ENCODE peak calls at places on chromosomes 4 and X, in six cellular contexts. Y is Caco-2, P is GM23248, N is right atrium auricular region, H is heart right ventricle, F is SJSA1. M is an unnamed sample. For H3K27me3 and H3K9me3, the result is how much of the 10 kb centered on the place peaks cover.

GRCh38 chr4:69056921-69057562 is 39.2 kb upstream of the UGT2B7 start:
- DNase-seq in P (no peak), H (no peak), N (no peak), Y (no peak), F (no peak), M (no peak)

GRCh38 chr4:107997001-107997788 is 7.5 kb downstream of the HADH start:
- DNase-seq in F (peak), Y (no peak), H (peak), P (peak), N (no peak), M (peak)

GRCh38 chr4:173357939-173358338 is 12.8 kb upstream of the SAP30 start:
- DNase-seq in F (no peak), H (no peak), N (no peak), P (no peak), Y (no peak), M (no peak)

GRCh38 chr4:15711762-15712161 is 8.9 kb downstream of the BST1 start:
- DNase-seq in F (no peak), H (no peak), Y (no peak), P (no peak), N (no peak), M (no peak)

GRCh38 chrX:139877710-139878414 is 55.0 kb downstream of the ATP11C start:
- DNase-seq in Y (no peak), N (no peak), H (no peak), P (peak), F (peak), M (peak)

GRCh38 chr4:3237711-3238560 is 11.0 kb upstream of the MSANTD1 start:
- DNase-seq in Y (no peak), H (no peak), F (no peak), P (no peak), N (no peak), M (no peak)

GRCh38 chrX:13843150-13843721 is 26.3 kb upstream of the GPM6B start:
- DNase-seq in H (no peak), N (no peak), Y (no peak), P (no peak), F (no peak), M (no peak)

GRCh38 chr4:165569031-165569430 is 190.2 kb downstream of the CPE start:
- DNase-seq in Y (no peak), F (no peak), H (no peak), P (no peak), N (no peak), M (no peak)

GRCh38 chrX:131779313-131779712 is 235.4 kb downstream of the OR13H1 start:
- DNase-seq in F (no peak), Y (no peak), N (no peak), P (no peak), H (no peak), M (no peak)

GRCh38 chr4:102543030-102543505 is 41.9 kb downstream of the NFKB1 start:
- DNase-seq in H (no peak), F (no peak), N (no peak), P (no peak), Y (no peak), M (no peak)

GRCh38 chrX:124378643-124379042 is 32.3 kb downstream of the SH2D1A start:
- DNase-seq in P (no peak), H (no peak), Y (no peak), F (no peak), N (no peak), M (no peak)

GRCh38 chr4:136934601-136935000 is 597.7 kb downstream of the PCDH18 start:
- DNase-seq in Y (no peak), H (no peak), N (no peak), F (no peak), P (no peak), M (no peak)

GRCh38 chr4:126603851-126604250 is 1028.9 kb upstream of the INTU start:
- DNase-seq in N (no peak), H (no peak), P (no peak), Y (no peak), F (no peak), M (no peak)

GRCh38 chr4:78553526-78554060 is 2.0 kb downstream of the ANXA3 start:
- DNase-seq in F (no peak), P (no peak), H (peak), Y (no peak), N (no peak), M (no peak)

GRCh38 chr4:174377613-174378012 is 93.9 kb downstream of the CEP44 start:
- DNase-seq in H (no peak), Y (no peak), F (no peak), P (peak), N (no peak), M (no peak)

GRCh38 chrX:17242470-17242869 is 132.5 kb upstream of the NHS start:
- DNase-seq in N (peak), P (peak), H (peak), Y (peak), F (peak), M (no peak)

GRCh38 chrX:132636080-132636479 is 147.2 kb upstream of the MBNL3 start:
- DNase-seq in N (no peak), Y (no peak), P (peak), F (no peak), H (no peak), M (no peak)

GRCh38 chr4:82818974-82819662 is 20.5 kb upstream of the SCD5 start:
- DNase-seq in Y (no peak), P (no peak), N (no peak), F (no peak), H (no peak), M (no peak)

GRCh38 chr4:164442167-164442566 is 311.8 kb upstream of the SMIM31 start:
- DNase-seq in P (no peak), F (peak), N (no peak), H (no peak), Y (no peak), M (no peak)

GRCh38 chrX:69615323-69615722 is 590 bp upstream of the EDA start:
- DNase-seq in F (no peak), N (no peak), H (no peak), P (no peak), Y (no peak), M (no peak)
- H3K4me3 ChIP-seq in F (no peak), N (peak), H (peak), P (peak), Y (no peak), M (no peak)

GRCh38 chrX:150358651-150359050 is 4.5 kb upstream of the MAMLD1 start:
- DNase-seq in N (peak), Y (no peak), P (no peak), F (no peak), H (no peak), M (no peak)
- H3K27me3 ChIP-seq in N (under half), Y (under half), P (under half), F (under half), H (under half), M (under half)

GRCh38 chr4:566508-567295 is 9.4 kb downstream of the TMEM271 start:
- DNase-seq in H (no peak), N (no peak), F (no peak), P (no peak), Y (no peak), M (no peak)

GRCh38 chr4:568351-568652 is 7.8 kb downstream of the TMEM271 start:
- DNase-seq in P (no peak), F (no peak), Y (no peak), H (no peak), N (no peak), M (no peak)

GRCh38 chr4:568962-569361 is 7.1 kb downstream of the TMEM271 start:
- DNase-seq in F (no peak), N (no peak), Y (no peak), H (no peak), P (no peak), M (no peak)

GRCh38 chr4:567457-568350 is 8.4 kb downstream of the TMEM271 start:
- DNase-seq in Y (no peak), P (no peak), N (no peak), H (no peak), F (no peak), M (no peak)

GRCh38 chr4:566035-566434 is 10.1 kb downstream of the TMEM271 start:
- DNase-seq in H (no peak), N (no peak), Y (no peak), P (no peak), F (no peak), M (no peak)
- H3K9me3 ChIP-seq in H (under half), N (under half), Y (under half), P (under half), F (under half), M (under half)

GRCh38 chrX:78923198-78924015 is 21.8 kb upstream of the P2RY10 start:
- DNase-seq in F (no peak), H (no peak), N (no peak), P (no peak), Y (no peak), M (no peak)
- H3K4me3 ChIP-seq in F (no peak), H (no peak), N (no peak), P (no peak), Y (no peak), M (no peak)

DNA sequence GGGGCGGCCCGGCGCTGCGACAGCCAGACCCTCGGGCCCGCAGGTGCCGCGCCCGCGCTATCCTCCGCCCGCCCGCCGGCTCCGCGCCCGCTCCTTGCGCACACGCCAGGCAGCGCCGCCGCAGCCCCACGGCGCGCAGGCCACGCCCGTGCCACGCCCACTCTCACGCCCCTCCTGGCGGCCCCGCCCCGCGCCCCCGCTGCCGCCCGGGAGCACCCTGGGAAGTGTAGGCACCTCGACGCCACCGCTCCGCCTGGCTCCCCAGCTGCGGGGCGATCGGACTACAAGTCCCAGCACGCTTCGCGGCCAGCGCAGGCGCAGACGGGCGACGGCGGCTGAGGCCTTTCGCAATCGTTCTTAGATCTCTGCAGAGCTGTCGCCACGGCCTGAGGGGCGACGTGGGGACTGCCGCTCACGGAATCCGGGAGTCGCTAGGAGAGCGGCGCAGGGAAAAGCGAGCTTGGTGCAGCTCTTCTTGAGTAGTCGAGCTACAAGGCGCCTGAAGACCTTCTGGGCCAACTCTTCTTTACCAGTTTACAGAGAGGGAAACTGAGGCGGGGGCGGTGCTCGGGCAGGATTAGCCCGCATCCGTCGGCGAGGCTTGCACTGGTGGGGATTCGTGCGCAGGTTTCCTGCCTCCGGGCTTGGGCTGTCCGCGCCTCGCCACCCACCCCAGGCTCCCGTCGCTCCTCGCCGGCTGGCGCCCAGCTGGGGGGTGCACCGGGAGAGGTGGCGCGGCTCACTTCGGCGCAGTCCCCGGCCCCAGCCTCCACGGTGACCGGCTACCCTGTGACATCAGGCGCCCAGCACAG is at the start of gene ABLIM2:
- DNase-seq in Y (peak), N (peak), F (peak), H (peak), P (peak), M (peak)
- H3K27me3 ChIP-seq in Y (under half), N (under half), F (under half), H (under half), P (under half), M (under half)

DNA sequence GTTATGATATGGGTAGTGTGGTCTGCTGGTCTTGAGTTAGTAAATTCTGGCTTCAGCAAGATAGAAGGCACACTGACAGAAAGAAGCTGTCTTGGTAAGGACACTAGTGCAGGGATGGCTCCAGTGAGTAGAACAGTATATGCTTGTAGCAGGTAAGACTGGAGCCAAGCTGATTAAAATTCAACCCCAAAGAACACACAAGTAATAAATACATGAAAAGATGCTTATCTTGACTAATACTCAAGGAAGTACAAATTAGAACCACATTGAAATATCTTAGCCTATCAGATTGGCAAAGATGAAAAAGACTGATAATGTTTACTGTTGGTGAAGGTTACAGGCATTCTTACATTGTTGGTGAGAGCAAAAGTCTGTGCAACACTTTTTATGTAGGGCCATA is 2.0 kb upstream of the IL9R start:
- DNase-seq in P (no peak), Y (no peak), H (no peak), N (no peak), F (no peak), M (no peak)
- H3K9me3 ChIP-seq in P (under half), Y (under half), H (under half), N (under half), F (under half), M (under half)

GRCh38 chrX:8364369-8365141 is 100.1 kb upstream of the VCX3B start:
- DNase-seq in N (no peak), F (peak), P (no peak), H (no peak), Y (peak), M (peak)

DNA sequence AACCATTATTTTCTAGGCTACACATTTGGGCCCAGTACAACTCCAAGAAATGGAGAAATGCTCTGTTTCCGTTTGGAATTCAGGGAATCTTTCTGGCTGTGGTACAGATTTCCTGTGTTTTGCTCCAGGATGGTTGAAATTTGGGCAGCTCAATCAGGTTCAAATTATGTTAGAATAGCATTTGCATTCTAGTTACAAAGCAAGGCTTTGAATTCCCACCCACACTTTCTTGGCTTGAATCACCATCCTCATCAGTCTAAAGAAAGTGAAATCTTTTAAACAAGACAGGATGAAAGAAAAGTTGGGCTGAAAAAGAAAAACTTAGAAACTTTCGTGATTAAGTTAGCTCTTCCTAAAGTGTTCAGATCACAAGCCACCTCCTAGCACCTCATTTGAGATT is 98.1 kb upstream of the VCX3B start:
- DNase-seq in F (no peak), N (no peak), Y (no peak), P (no peak), H (no peak), M (no peak)
- H3K4me3 ChIP-seq in F (no peak), N (no peak), Y (no peak), P (no peak), H (no peak), M (no peak)

GRCh38 chr4:41750158-41750623 is 1.7 kb upstream of the PHOX2B start:
- DNase-seq in N (no peak), P (no peak), F (no peak), H (no peak), Y (no peak), M (no peak)
- H3K27me3 ChIP-seq in N (under half), P (half or more), F (under half), H (half or more), Y (under half), M (under half)

GRCh38 chr4:48645225-48645794 is 134.8 kb downstream of the FRYL start:
- DNase-seq in F (no peak), Y (no peak), H (no peak), N (no peak), P (no peak), M (peak)
- H3K9me3 ChIP-seq in F (under half), Y (under half), H (under half), N (under half), P (under half), M (under half)

GRCh38 chr4:110620352-110621327 is 2.2 kb downstream of the PITX2 start:
- DNase-seq in P (no peak), H (no peak), N (no peak), Y (peak), F (no peak), M (peak)
- H3K4me3 ChIP-seq in P (no peak), H (peak), N (peak), Y (peak), F (no peak), M (peak)